ENCODE peak calls at places on chromosome 10, in four cellular contexts. C is sigmoid colon, U is left lung, O is upper lobe of left lung. J is an unnamed sample.

GRCh38 chr10:66215005-66215404 is 710.8 kb upstream of the LRRTM3 start:
- DNase-seq in C (no peak), U (no peak), O (no peak), J (no peak)

GRCh38 chr10:70782401-70783055 is 2.6 kb downstream of the TBATA start:
- DNase-seq in C (no peak), U (no peak), O (peak), J (no peak)

GRCh38 chr10:69498711-69499471 is 47.6 kb downstream of the TSPAN15 start:
- DNase-seq in C (peak), U (no peak), O (no peak), J (no peak)

GRCh38 chr10:101234333-101234732 is 5.1 kb upstream of the LBX1 start:
- DNase-seq in C (no peak), U (no peak), O (no peak), J (no peak)

GRCh38 chr10:11330383-11331020 is 280.9 kb downstream of the USP6NL start:
- DNase-seq in C (no peak), U (no peak), O (no peak), J (no peak)

GRCh38 chr10:80443531-80443974 is 10.6 kb upstream of the TSPAN14 start:
- DNase-seq in C (no peak), U (no peak), O (no peak), J (no peak)

GRCh38 chr10:125797424-125797823 is 21.8 kb upstream of the MMP21 start:
- DNase-seq in C (no peak), U (no peak), O (no peak), J (no peak)

GRCh38 chr10:45279702-45280101 is 35.7 kb downstream of the OR13A1 start:
- DNase-seq in C (no peak), U (no peak), O (no peak), J (no peak)

GRCh38 chr10:104037261-104037951 is 48.3 kb downstream of the COL17A1 start:
- DNase-seq in C (no peak), U (no peak), O (no peak), J (no peak)

GRCh38 chr10:93570383-93570782 is 3.9 kb downstream of the FFAR4 start:
- DNase-seq in C (peak), U (no peak), O (no peak), J (no peak)

GRCh38 chr10:124916098-124916584 is 25.8 kb upstream of the ZRANB1 start:
- DNase-seq in C (no peak), U (no peak), O (no peak), J (no peak)

GRCh38 chr10:129525408-129525807 is 58.4 kb downstream of the MGMT start:
- DNase-seq in C (no peak), U (no peak), O (no peak), J (peak)

GRCh38 chr10:126839094-126839761 is 66.0 kb upstream of the DOCK1 start:
- DNase-seq in C (no peak), U (peak), O (peak), J (no peak)

GRCh38 chr10:103636996-103637395 is 143.5 kb downstream of the NEURL1 start:
- DNase-seq in C (no peak), U (no peak), O (no peak), J (no peak)

GRCh38 chr10:119849031-119849789 is 23.4 kb downstream of the MCMBP start:
- DNase-seq in C (no peak), U (no peak), O (no peak), J (peak)

GRCh38 chr10:72943498-72944234 is 10.9 kb downstream of the PLA2G12B start:
- DNase-seq in C (no peak), U (no peak), O (no peak), J (no peak)

GRCh38 chr10:29946953-29947700 is 112.3 kb downstream of the JCAD start:
- DNase-seq in C (peak), U (no peak), O (no peak), J (peak)

GRCh38 chr10:71092812-71093391 is 119.5 kb upstream of the UNC5B start:
- DNase-seq in C (no peak), U (no peak), O (no peak), J (no peak)

GRCh38 chr10:19498348-19499290 is 317.6 kb upstream of the PLXDC2 start:
- DNase-seq in C (peak), U (no peak), O (no peak), J (no peak)

GRCh38 chr10:132867801-132868644 is 74.3 kb downstream of the CFAP46 start:
- DNase-seq in C (peak), U (peak), O (peak), J (no peak)

GRCh38 chr10:42827201-42827600 is 44.6 kb downstream of the BMS1 start:
- DNase-seq in C (no peak), U (no peak), O (no peak), J (no peak)

GRCh38 chr10:31133628-31134302 is 102.1 kb upstream of the ZNF438 start:
- DNase-seq in C (peak), U (peak), O (peak), J (peak)

GRCh38 chr10:65194131-65194530 is 1672.9 kb downstream of the REEP3 start:
- DNase-seq in C (no peak), U (no peak), O (no peak), J (peak)

GRCh38 chr10:132397036-132397541 is at the start of gene PWWP2B:
- DNase-seq in C (peak), U (no peak), O (peak), J (no peak)

GRCh38 chr10:29603516-29603915 is 31.3 kb downstream of the SVIL start:
- DNase-seq in C (peak), U (no peak), O (no peak), J (no peak)

GRCh38 chr10:117541909-117542705 is 439 bp upstream of the EMX2 start:
- DNase-seq in C (no peak), U (no peak), O (peak), J (peak)

GRCh38 chr10:5563237-5563961 is 38.6 kb downstream of the CALML3 start:
- DNase-seq in C (peak), U (no peak), O (no peak), J (no peak)

GRCh38 chr10:11443468-11444147 is 167.8 kb downstream of the USP6NL start:
- DNase-seq in C (no peak), U (no peak), O (peak), J (no peak)

GRCh38 chr10:121580276-121581116 is 17.7 kb downstream of the FGFR2 start:
- DNase-seq in C (no peak), U (no peak), O (no peak), J (no peak)

GRCh38 chr10:121312582-121312981 is 285.7 kb downstream of the FGFR2 start:
- DNase-seq in C (no peak), U (no peak), O (no peak), J (no peak)

GRCh38 chr10:28256776-28257175 is 46.1 kb downstream of the MPP7 start:
- DNase-seq in C (no peak), U (no peak), O (no peak), J (peak)

GRCh38 chr10:123274513-123275182 is 120.4 kb downstream of the BUB3 start:
- DNase-seq in C (no peak), U (no peak), O (peak), J (no peak)

GRCh38 chr10:81872206-81872605 is 2.8 kb upstream of the NRG3 start:
- DNase-seq in C (no peak), U (no peak), O (no peak), J (no peak)

GRCh38 chr10:60732240-60733188 is 45.8 kb upstream of the CDK1 start:
- DNase-seq in C (peak), U (peak), O (no peak), J (peak)

GRCh38 chr10:100725041-100725440 is 20.3 kb upstream of the PAX2 start:
- DNase-seq in C (peak), U (no peak), O (no peak), J (no peak)

GRCh38 chr10:104318810-104319684 is 19.2 kb downstream of the ITPRIP start:
- DNase-seq in C (peak), U (peak), O (no peak), J (peak)

GRCh38 chr10:56003555-56003954 is 357.5 kb downstream of the ZWINT start:
- DNase-seq in C (no peak), U (no peak), O (no peak), J (no peak)

DNA sequence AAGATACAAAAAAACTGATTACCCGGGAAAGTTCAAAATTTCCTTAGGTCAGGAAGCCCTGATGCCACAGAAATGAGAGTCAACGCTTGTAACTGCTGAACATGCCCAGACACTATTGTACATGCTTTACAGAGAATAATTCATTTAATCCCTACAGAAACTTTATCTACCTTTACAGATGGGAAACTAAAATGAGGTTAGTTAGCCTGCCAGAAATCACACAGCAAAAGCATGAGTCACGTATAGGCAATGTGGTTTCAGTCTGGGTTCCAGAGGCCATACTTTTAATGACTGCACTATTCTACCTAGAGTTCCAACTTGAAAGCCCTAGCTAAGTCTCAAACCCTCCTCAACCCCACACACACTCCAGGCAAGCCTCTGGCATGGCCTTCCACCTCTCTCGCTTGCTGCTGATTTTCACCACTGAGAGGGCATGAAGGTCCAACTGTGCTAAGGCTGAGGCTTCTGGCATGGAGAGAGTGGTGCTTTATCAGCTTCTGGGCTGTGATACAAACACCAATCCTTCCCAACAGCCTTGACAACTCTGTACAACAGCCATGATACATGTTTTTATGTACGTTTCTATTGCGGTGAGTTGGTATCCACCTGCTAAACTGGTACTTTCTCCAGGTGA is 1011.2 kb upstream of the GHITM start:
- DNase-seq in C (no peak), U (no peak), O (no peak), J (no peak)
- H3K27ac ChIP-seq in C (no peak), U (no peak), O (no peak), J (peak)

GRCh38 chr10:79253704-79254103 is 93.6 kb upstream of the PPIF start:
- DNase-seq in C (no peak), U (no peak), O (no peak), J (no peak)
- TF ChIP-seq CTCF in C (no peak), U (no peak), O (no peak), J (no peak)

DNA sequence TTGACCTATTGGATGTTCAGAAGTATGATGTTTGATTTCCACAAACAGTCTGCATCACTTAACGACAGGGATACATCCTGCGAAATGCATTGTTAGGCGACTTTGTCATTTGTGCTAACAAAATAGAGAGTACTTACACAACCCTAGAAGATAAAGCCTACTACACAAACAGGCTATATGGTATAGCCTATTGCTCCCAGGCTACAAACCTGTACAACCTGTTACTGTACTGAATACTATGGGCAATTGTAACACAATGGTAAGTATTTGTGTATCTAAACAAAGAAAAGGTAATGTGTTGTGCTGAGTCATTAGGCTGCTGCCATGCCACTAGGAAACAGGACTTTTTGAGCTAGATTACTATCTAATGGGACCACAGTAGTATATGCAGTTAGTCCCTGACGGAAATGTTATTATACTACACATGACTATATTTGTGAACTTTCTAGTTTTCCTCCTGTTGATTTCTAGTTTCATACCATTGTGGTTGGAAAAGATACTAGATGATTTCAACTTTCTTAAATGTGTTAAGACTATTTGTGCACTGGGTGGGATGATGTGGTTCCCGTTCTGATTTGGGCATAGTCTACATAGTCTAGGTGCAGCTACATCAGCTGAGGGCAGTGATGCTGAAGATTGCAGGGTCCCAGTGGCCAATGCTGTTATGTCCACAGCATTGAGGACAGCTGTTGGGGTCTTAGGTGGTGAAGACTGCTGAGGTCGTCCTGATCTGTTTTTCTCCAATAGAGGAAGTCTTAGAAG is 161.7 kb downstream of the HTR7 start:
- DNase-seq in C (no peak), U (no peak), O (no peak), J (no peak)
- H3K27ac ChIP-seq in C (no peak), U (no peak), O (no peak), J (no peak)

GRCh38 chr10:12720217-12720981 is 281.1 kb downstream of the CCDC3 start:
- DNase-seq in C (peak), U (peak), O (no peak), J (peak)

GRCh38 chr10:12721334-12721733 is 280.2 kb downstream of the CCDC3 start:
- DNase-seq in C (no peak), U (no peak), O (no peak), J (no peak)

GRCh38 chr10:12719365-12719764 is 282.1 kb downstream of the CCDC3 start:
- DNase-seq in C (no peak), U (peak), O (no peak), J (peak)

GRCh38 chr10:12716042-12716441 is 285.5 kb downstream of the CCDC3 start:
- DNase-seq in C (no peak), U (no peak), O (no peak), J (no peak)

DNA sequence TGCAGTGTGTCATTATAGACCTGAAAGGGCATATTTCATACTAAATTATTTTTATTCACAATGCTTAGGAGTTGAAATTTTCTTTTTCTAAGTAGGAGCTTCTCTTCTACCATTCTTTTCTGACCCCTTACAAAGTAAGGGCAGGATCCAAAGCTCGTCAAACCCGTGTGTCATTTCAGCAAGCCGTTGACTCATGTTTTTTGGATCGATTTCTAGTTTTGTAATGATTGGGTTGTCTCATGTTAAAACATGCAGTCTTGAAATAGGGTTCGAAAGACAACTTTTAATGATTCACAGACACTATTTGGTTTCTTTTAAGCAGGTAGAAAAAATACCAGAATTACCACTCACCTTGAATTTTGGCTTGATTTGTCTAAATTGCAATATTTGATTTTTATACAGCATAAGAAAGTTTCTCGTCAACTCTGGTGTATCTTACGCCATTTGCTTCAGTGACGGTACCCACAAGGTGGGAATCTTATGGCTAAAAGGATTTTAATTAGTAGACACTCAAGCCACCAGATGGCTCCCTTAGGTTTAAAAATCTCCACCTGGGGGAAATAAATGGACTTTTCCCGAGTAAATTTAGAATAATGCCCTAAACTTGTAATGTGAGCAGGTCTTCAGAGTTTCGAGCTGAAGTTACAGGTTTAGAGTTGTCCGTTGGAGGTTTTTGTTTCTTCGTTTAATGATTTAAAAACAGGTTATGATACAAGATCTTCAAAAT is 283.4 kb downstream of the CCDC3 start:
- DNase-seq in C (no peak), U (no peak), O (no peak), J (peak)
- TF ChIP-seq CTCF in C (peak), U (no peak), O (no peak), J (peak)

GRCh38 chr10:86390337-86391120 is 23.9 kb upstream of the GRID1 start:
- DNase-seq in C (peak), U (no peak), O (no peak), J (no peak)
- H3K27ac ChIP-seq in C (no peak), U (no peak), O (no peak), J (no peak)

GRCh38 chr10:6920072-6921019 is 340.3 kb upstream of the PRKCQ start:
- DNase-seq in C (peak), U (peak), O (peak), J (peak)
- TF ChIP-seq CTCF in C (peak), U (peak), O (peak), J (peak)